ENCODE peak calls at places on chromosomes 3 and 15, in six cellular contexts. I is H1, P is SK-N-SH, A is K562, X is HepG2, G is GM12878. J is an unnamed sample.
A peak's percentile ranks its signal among the peaks of the same experiment; 100 is the strongest.

GRCh38 chr15:52247032-52247431 is 48.6 kb downstream of the MYO5C start:
- DNase-seq in A (no peak), P (no peak), I (no peak), X (no peak), G (no peak), J (peak; percentile 97)

GRCh38 chr3:178271740-178272387 is 264.4 kb upstream of the KCNMB2 start:
- DNase-seq in P (no peak), I (no peak), G (no peak), A (no peak), X (no peak), J (no peak)

GRCh38 chr3:127589600-127590281 is 792 bp downstream of the TPRA1 start:
- DNase-seq in X (no peak), I (peak; percentile 61), P (no peak), G (no peak), A (no peak), J (no peak)

GRCh38 chr15:79543097-79543496 is 111.0 kb downstream of the MINAR1 start:
- DNase-seq in G (no peak), A (no peak), I (no peak), X (no peak), P (peak; percentile 15), J (no peak)

GRCh38 chr3:190058486-190059241 is 62.0 kb downstream of the P3H2 start:
- DNase-seq in A (no peak), X (no peak), G (no peak), P (no peak), I (no peak), J (no peak)

GRCh38 chr3:80158332-80158731 is 390.5 kb upstream of the ROBO1 start:
- DNase-seq in A (no peak), I (no peak), P (no peak), X (no peak), G (no peak), J (no peak)

GRCh38 chr3:62211675-62212429 is 161.5 kb downstream of the FEZF2 start:
- DNase-seq in X (no peak), A (no peak), P (no peak), I (no peak), G (no peak), J (no peak)

GRCh38 chr3:44993471-44994205 is 17.6 kb downstream of the EXOSC7 start:
- DNase-seq in X (peak; percentile 38), I (no peak), G (no peak), P (no peak), A (no peak), J (no peak)

DNA sequence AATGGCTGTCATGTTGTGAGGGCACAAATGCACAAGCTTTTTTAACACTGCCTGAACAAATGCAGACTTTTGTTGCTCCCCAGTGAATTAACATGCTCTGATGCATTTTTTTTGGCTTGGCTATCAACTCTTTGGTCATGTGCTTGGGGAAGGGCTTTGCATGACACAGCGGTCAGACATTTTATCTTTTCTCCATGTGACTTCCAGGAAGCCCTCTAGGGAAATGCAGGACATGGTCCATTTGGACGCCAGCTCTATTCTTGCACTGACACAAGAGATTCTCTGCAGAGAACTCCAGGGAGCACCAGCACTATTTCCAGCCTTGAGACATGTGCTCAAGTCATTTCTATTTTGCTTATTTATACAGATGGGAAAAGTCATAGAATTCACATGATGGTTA is 46.2 kb downstream of the NEK11 start:
- DNase-seq in X (no peak), G (no peak), I (no peak), A (peak; percentile 32), P (no peak), J (no peak)
- TF ChIP-seq GABPA in X (no peak), G (no peak), I (no peak), A (no peak), P (no peak), J (no peak)

GRCh38 chr15:85706779-85707518 is 87.8 kb downstream of the KLHL25 start:
- DNase-seq in G (peak; percentile 90), X (no peak), P (no peak), A (no peak), I (no peak), J (no peak)

GRCh38 chr15:85704021-85704420 is 90.7 kb downstream of the KLHL25 start:
- DNase-seq in G (no peak), A (no peak), I (no peak), P (no peak), X (no peak), J (no peak)

GRCh38 chr15:85707519-85708338 is 87.0 kb downstream of the KLHL25 start:
- DNase-seq in I (no peak), P (peak; percentile 10), G (no peak), A (no peak), X (peak; percentile 93), J (no peak)

GRCh38 chr15:85702321-85703230 is 92.1 kb downstream of the KLHL25 start:
- DNase-seq in G (no peak), A (no peak), P (no peak), X (no peak), I (no peak), J (peak; percentile 57)

GRCh38 chr15:85704720-85705119 is 90.0 kb downstream of the KLHL25 start:
- DNase-seq in I (no peak), A (no peak), G (no peak), X (no peak), P (no peak), J (no peak)
- H3K27ac ChIP-seq in I (no peak overlapping the region), A (no peak overlapping the region), G (peak overlapping the region; percentile 99), X (no peak overlapping the region), P (no peak overlapping the region), J (no peak overlapping the region)

DNA sequence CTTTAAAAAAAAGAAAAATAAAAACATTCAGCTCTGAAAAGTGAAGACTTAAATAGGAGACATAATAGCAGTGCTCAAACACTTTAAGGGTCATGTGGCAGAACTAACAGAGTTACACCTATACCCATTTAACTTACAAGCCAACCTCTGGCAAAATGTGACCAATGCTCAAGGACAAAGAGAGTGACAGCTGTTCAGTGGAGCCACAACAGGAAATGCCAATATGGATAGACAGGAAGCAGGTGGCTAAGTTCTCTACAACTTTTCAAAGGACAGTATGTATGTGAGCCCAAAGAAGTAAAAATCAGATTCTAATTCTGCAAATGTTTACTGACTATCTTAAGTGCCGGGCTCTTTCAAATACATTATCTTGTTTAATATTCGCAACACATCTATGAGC is 3.4 kb downstream of the TMCC1 start:
- DNase-seq in A (no peak), G (peak; percentile 15), X (peak; percentile 64), I (no peak), P (no peak), J (peak; percentile 17)
- TF ChIP-seq GABPA in A (no peak), G (no peak), X (peak; percentile 86), I (no peak), P (no peak), J (no peak)

DNA sequence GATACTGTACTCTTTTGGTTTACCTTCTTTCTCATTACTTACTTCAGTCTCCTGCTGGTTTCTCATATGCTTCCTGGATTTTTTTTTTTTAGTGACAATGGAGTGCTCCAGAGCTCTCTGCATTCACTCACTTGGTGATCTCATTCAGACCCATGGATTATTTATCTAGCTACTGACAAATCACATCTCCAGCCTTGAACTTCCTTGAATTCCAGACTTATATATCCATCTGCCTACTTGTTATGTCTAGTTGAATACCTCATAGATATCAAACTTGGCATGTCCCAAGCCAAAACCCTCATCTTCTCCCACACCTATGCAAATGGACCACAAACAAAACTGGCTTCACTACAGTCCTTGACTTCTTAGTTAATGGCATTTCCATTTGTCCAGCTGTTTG is 234.7 kb upstream of the ZPLD1 start:
- DNase-seq in A (no peak), G (no peak), X (no peak), P (no peak), I (no peak), J (no peak)
- H3K27ac ChIP-seq in A (no peak overlapping the region), G (no peak overlapping the region), X (no peak overlapping the region), P (no peak overlapping the region), I (no peak overlapping the region), J (no peak overlapping the region)

GRCh38 chr15:77633913-77634265 is 1.2 kb upstream of the LINGO1 start:
- DNase-seq in G (no peak), X (no peak), I (peak; percentile 93), P (no peak), A (no peak), J (no peak)

GRCh38 chr15:77634266-77634962 is 1.7 kb upstream of the LINGO1 start:
- DNase-seq in X (peak; percentile 46), P (peak; percentile 82), G (no peak), I (peak; percentile 93), A (peak; percentile 77), J (peak; percentile 61)

GRCh38 chr15:77632760-77633133 is at the start of gene LINGO1:
- DNase-seq in I (no peak), P (no peak), G (no peak), A (peak; percentile 78), X (no peak), J (no peak)

GRCh38 chr15:77631790-77632551 is 741 bp downstream of the LINGO1 start:
- DNase-seq in P (no peak), A (peak; percentile 44), I (peak; percentile 77), X (no peak), G (no peak), J (no peak)

GRCh38 chr15:77633134-77633912 is 611 bp upstream of the LINGO1 start:
- DNase-seq in G (no peak), A (peak; percentile 92), X (peak; percentile 62), I (peak; percentile 99), P (peak; percentile 97), J (peak; percentile 79)
- TF ChIP-seq GABPA in G (no peak), A (no peak), X (no peak), I (peak; percentile 55), P (no peak), J (no peak)

DNA sequence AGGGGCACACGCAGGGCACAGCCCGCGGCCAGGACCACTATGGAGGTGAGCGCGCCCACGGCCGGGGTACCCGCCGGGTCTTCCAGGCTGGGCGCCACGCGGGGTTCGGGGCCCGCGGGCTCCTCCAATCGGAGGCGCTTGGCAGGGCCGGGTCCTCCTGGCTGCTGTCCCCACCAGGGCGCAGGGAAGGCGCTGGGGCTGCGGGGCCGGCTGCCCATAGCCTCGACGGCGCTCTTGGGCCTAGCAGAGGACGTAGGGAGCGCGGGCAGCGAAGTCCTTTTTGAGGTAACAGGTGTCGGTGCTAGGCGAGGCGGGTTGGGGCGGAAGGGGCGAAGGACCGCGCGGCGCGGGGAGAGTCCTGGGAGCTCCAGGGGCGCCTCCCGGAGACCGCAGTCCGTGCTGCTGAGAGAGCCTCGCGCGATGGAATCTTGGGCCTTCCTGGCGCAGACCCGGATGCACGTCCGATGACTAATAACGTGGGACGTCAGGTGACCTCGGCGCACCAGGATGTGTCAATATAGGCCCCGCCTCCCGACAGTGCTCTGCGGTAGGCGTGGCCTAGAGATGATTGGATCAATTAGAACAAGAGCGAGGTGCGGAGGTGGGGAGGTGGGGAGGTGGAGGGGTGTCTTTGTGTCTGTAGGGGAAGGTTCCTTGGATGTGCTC is at the start of gene PRR23A:
- DNase-seq in G (no peak), I (no peak), X (no peak), A (no peak), P (no peak), J (no peak)
- H3K27ac ChIP-seq in G (no peak within 1 kb of the TSS), I (no peak within 1 kb of the TSS), X (no peak within 1 kb of the TSS), A (no peak within 1 kb of the TSS), P (no peak within 1 kb of the TSS), J (no peak within 1 kb of the TSS)

DNA sequence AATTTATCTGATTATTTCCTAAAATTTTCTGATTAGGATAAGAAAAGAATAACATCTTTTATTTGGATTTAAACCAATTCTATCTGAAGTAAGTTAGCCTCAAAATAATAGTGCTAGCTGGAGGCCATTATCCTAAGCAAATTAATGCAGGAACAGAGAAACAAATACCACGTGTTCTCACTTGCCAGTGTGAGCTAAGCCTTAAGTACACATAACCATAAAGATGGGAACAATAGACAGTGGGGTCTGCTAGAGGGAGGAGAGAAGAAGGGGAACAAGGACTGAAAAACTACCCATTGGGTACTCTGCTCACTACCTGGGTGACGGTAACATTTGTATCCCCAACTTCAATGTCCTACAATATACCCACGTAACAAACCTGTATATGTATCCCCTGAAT is 31.3 kb upstream of the LYSMD4 start:
- DNase-seq in X (peak; percentile 30), P (no peak), A (no peak), G (no peak), I (no peak), J (no peak)
- TF ChIP-seq GABPA in X (no peak), P (no peak), A (no peak), G (no peak), I (no peak), J (no peak)